ENCODE peak calls at places on chromosomes 7 and 10, in four cellular contexts. O is psoas muscle, D is body of pancreas, H is GM23338. C is an unnamed sample.

GRCh38 chr7:76296743-76297740 is 5.4 kb upstream of the HSPB1 start:
- DNase-seq in O (peak), D (peak), H (no peak), C (peak)

GRCh38 chr7:3117488-3118228 is 74.0 kb upstream of the CARD11 start:
- DNase-seq in D (peak), H (no peak), O (no peak), C (no peak)

GRCh38 chr10:47264797-47265281 is 35.2 kb upstream of the GDF10 start:
- DNase-seq in D (no peak), H (no peak), O (no peak), C (peak)

GRCh38 chr7:134639683-134640279 is 6.9 kb upstream of the BPGM start:
- DNase-seq in D (no peak), O (no peak), H (no peak), C (no peak)

GRCh38 chr10:124646483-124647352 is 97.5 kb downstream of the FAM53B start:
- DNase-seq in D (peak), O (peak), H (no peak), C (no peak)

GRCh38 chr10:47061776-47062175 is 150.5 kb downstream of the PTPN20 start:
- DNase-seq in D (no peak), O (no peak), H (no peak), C (no peak)

GRCh38 chr10:29849434-29849833 is 210.0 kb downstream of the JCAD start:
- DNase-seq in O (no peak), H (no peak), D (no peak), C (no peak)

GRCh38 chr7:108097703-108098102 is 32.5 kb downstream of the LAMB4 start:
- DNase-seq in D (peak), H (peak), O (no peak), C (no peak)

GRCh38 chr10:68331455-68332258 is at the start of gene HNRNPH3:
- DNase-seq in D (peak), H (peak), O (peak), C (peak)

GRCh38 chr7:122628651-122629411 is 70.1 kb downstream of the RNF133 start:
- DNase-seq in O (no peak), H (no peak), D (no peak), C (no peak)

GRCh38 chr10:107443817-107444216 is 279.3 kb upstream of the SORCS1 start:
- DNase-seq in H (no peak), D (no peak), O (no peak), C (no peak)

GRCh38 chr10:107444443-107444842 is 279.9 kb upstream of the SORCS1 start:
- DNase-seq in D (no peak), O (no peak), H (no peak), C (no peak)

GRCh38 chr10:107440741-107441140 is 276.2 kb upstream of the SORCS1 start:
- DNase-seq in H (no peak), D (no peak), O (no peak), C (no peak)

GRCh38 chr10:107437921-107438320 is 273.4 kb upstream of the SORCS1 start:
- DNase-seq in H (no peak), D (no peak), O (no peak), C (no peak)

GRCh38 chr10:107442035-107442505 is 277.6 kb upstream of the SORCS1 start:
- DNase-seq in H (no peak), O (no peak), D (no peak), C (no peak)
- H3K4me3 ChIP-seq in H (no peak), O (no peak), D (no peak), C (no peak)

DNA sequence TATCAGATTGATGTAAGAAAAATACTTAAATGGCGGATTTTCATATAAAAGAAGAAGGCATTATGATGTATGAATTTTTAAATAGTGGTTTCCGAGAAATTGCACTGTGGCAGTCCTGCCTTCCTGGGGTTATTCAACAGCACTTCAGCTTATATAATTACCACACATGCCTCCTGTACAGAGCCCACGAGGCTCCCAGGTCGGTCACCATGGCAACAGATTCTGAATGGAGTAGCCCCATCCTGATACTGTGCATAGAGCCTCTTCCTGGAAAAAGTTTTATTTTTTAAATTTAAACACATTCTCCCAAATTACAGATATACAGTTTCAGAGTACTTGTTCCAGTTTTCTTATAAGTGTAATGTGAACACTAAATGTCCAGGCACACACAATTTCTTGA is 15.9 kb upstream of the ASB4 start:
- DNase-seq in H (peak), O (no peak), D (no peak), C (no peak)
- H3K27ac ChIP-seq in H (no peak), O (no peak), D (no peak), C (no peak)

GRCh38 chr7:127239814-127240213 is 12.9 kb downstream of the GRM8 start:
- DNase-seq in D (peak), O (no peak), H (peak), C (no peak)
- TF ChIP-seq CTCF in D (peak), O (no peak), H (peak), C (no peak)

DNA sequence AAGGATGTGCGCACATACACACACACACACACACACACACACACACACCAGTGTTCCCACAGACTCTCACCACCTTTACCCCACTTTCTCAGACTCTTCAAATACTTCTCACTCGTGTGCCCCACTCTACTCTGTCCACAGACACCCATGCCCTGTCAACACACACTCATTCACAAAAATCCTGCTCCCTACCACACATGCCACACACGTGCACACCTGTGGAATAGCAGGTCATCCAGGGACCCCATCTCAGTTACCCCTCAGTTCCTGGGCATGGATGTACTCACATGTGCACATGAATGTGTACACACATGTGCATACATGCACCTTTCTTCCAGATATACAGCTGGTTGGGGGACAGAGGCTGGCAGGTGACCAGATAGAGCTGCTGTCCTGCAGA is 142.9 kb downstream of the EMX2 start:
- DNase-seq in O (no peak), D (no peak), H (no peak), C (no peak)
- H3K4me3 ChIP-seq in O (no peak), D (no peak), H (no peak), C (no peak)

GRCh38 chr10:4038000-4038399 is 253.0 kb upstream of the KLF6 start:
- DNase-seq in H (no peak), D (no peak), O (no peak), C (no peak)

GRCh38 chr10:4033341-4033896 is 248.4 kb upstream of the KLF6 start:
- DNase-seq in H (no peak), O (no peak), D (no peak), C (no peak)

DNA sequence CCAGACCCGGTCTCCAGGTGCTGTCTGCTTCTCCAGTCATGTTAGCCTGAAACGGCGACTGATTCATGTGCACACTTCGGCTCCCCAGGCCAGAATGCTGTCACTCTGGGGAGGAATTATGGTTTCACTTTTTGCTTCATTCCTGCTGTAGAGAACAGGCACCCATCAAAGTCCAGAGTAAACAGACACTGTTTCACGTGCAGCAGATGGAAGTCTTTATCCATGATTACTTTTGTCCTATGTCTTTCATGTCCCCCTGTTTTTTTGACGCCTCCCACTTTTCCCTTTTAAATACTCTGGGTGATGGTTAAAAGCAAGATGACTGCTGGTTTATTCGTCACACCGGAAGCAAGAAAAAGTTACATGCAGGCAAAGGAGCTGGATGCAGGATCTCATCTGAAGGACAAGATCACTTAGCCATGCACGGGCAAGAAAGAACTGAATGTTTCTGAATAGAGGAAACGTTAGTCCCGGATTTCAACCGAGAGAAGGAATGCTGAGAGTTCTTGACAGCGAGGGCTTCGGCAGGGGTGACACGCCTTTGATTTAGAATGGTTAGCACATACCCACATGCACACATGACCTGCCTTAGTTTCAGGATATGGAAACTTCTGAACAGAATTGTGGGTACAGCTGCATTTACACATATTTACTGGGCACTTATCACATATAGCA is 250.0 kb upstream of the KLF6 start:
- DNase-seq in O (no peak), D (no peak), H (no peak), C (peak)
- H3K27ac ChIP-seq in O (peak), D (no peak), H (no peak), C (peak)

DNA sequence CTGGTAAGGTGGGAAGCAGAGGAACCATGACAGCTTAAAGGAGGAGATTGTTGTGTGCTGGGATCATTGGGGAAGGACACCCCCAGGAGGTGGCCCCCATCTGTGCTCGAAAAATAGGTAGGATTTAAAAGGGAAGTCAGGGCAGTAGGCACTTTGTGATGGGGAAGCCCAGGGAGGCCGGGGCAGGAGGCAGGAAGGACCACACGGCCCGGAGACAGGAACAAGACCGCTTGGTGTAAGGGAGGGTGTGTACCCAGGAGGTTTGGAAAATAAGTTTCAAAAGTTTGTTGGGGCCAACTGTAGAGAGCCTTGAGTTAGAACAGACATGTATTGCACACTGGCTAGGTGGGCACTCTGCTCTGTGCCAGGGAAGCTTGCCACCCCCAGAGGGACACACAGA is 20.7 kb downstream of the ZNF467 start:
- DNase-seq in H (no peak), O (no peak), D (no peak), C (no peak)
- TF ChIP-seq CTCF in H (no peak), O (no peak), D (no peak), C (no peak)

GRCh38 chr7:151011097-151011409 is 13.2 kb downstream of the ATG9B start:
- DNase-seq in H (no peak), O (no peak), D (no peak), C (no peak)
- H3K4me3 ChIP-seq in H (no peak), O (no peak), D (no peak), C (peak)

C was measured in upper lobe of left lung.